ENCODE peak calls at places on chromosomes 2 and 18, in six cellular contexts. One of them, this sample, is unnamed. For H3K4me1 and H3K9me3, the result is how much of the 10 kb centered on the place peaks cover.

GRCh38 chr2:137975280-137976271 is 11.3 kb downstream of the HNMT start:
- DNase-seq in fibroblast of lung: no peak
- DNase-seq in IMR-90: no peak
- DNase-seq in SK-N-SH: no peak
- DNase-seq in PC-3: peak
- DNase-seq in endodermal cell: no peak
- DNase-seq in this sample: no peak

GRCh38 chr2:135647836-135648579 is 93.6 kb upstream of the UBXN4 start:
- DNase-seq in fibroblast of lung: peak
- DNase-seq in IMR-90: no peak
- DNase-seq in SK-N-SH: no peak
- DNase-seq in PC-3: no peak
- DNase-seq in endodermal cell: no peak
- DNase-seq in this sample: peak

GRCh38 chr18:11310476-11311086 is 161.2 kb upstream of the PIEZO2 start:
- DNase-seq in fibroblast of lung: no peak
- DNase-seq in IMR-90: peak
- DNase-seq in SK-N-SH: peak
- DNase-seq in PC-3: peak
- DNase-seq in endodermal cell: peak
- DNase-seq in this sample: no peak

GRCh38 chr18:60549338-60549960 is 176.9 kb upstream of the MC4R start:
- DNase-seq in fibroblast of lung: peak
- DNase-seq in IMR-90: peak
- DNase-seq in SK-N-SH: peak
- DNase-seq in PC-3: peak
- DNase-seq in endodermal cell: peak
- DNase-seq in this sample: peak

GRCh38 chr2:18559941-18560796 is at the start of gene RDH14:
- DNase-seq in fibroblast of lung: peak
- DNase-seq in IMR-90: peak
- DNase-seq in SK-N-SH: peak
- DNase-seq in PC-3: peak
- DNase-seq in endodermal cell: peak
- DNase-seq in this sample: peak

GRCh38 chr2:53098323-53099073 is 669.1 kb upstream of the CHAC2 start:
- DNase-seq in fibroblast of lung: no peak
- DNase-seq in IMR-90: no peak
- DNase-seq in SK-N-SH: no peak
- DNase-seq in PC-3: no peak
- DNase-seq in endodermal cell: no peak
- DNase-seq in this sample: no peak

GRCh38 chr2:238396663-238397062 is 30.1 kb upstream of the ASB1 start:
- DNase-seq in fibroblast of lung: no peak
- DNase-seq in IMR-90: no peak
- DNase-seq in SK-N-SH: no peak
- DNase-seq in PC-3: no peak
- DNase-seq in endodermal cell: no peak
- DNase-seq in this sample: no peak

GRCh38 chr2:3523551-3524041 is 4.3 kb upstream of the ADI1 start:
- DNase-seq in fibroblast of lung: peak
- DNase-seq in IMR-90: peak
- DNase-seq in SK-N-SH: peak
- DNase-seq in PC-3: peak
- DNase-seq in endodermal cell: peak
- DNase-seq in this sample: peak

GRCh38 chr2:36433311-36434217 is 78.0 kb downstream of the CRIM1 start:
- DNase-seq in fibroblast of lung: peak
- DNase-seq in IMR-90: peak
- DNase-seq in SK-N-SH: no peak
- DNase-seq in PC-3: peak
- DNase-seq in endodermal cell: no peak
- DNase-seq in this sample: peak

GRCh38 chr18:12772111-12772510 is 69.3 kb downstream of the PSMG2 start:
- DNase-seq in fibroblast of lung: no peak
- DNase-seq in IMR-90: no peak
- DNase-seq in SK-N-SH: no peak
- DNase-seq in PC-3: no peak
- DNase-seq in endodermal cell: no peak
- DNase-seq in this sample: no peak

GRCh38 chr2:46666044-46666662 is 186.8 kb downstream of the TMEM247 start:
- DNase-seq in fibroblast of lung: no peak
- DNase-seq in IMR-90: no peak
- DNase-seq in SK-N-SH: no peak
- DNase-seq in PC-3: no peak
- DNase-seq in endodermal cell: no peak
- DNase-seq in this sample: no peak

GRCh38 chr2:148202237-148202636 is 181.3 kb downstream of the MBD5 start:
- DNase-seq in fibroblast of lung: no peak
- DNase-seq in IMR-90: no peak
- DNase-seq in SK-N-SH: no peak
- DNase-seq in PC-3: no peak
- DNase-seq in endodermal cell: no peak
- DNase-seq in this sample: no peak

GRCh38 chr2:210224660-210225460 is at the start of gene ACADL:
- DNase-seq in fibroblast of lung: peak
- DNase-seq in IMR-90: no peak
- DNase-seq in SK-N-SH: peak
- DNase-seq in PC-3: peak
- DNase-seq in endodermal cell: peak
- DNase-seq in this sample: peak

GRCh38 chr2:72891091-72891818 is 4.0 kb downstream of the SPR start:
- DNase-seq in fibroblast of lung: peak
- DNase-seq in IMR-90: peak
- DNase-seq in SK-N-SH: no peak
- DNase-seq in PC-3: no peak
- DNase-seq in endodermal cell: no peak
- DNase-seq in this sample: no peak

GRCh38 chr18:70289351-70290330 is 796 bp downstream of the SOCS6 start:
- DNase-seq in fibroblast of lung: peak
- DNase-seq in IMR-90: peak
- DNase-seq in SK-N-SH: peak
- DNase-seq in PC-3: peak
- DNase-seq in endodermal cell: peak
- DNase-seq in this sample: no peak

GRCh38 chr2:20646446-20646845 is 4.5 kb downstream of the HS1BP3 start:
- DNase-seq in fibroblast of lung: no peak
- DNase-seq in IMR-90: no peak
- DNase-seq in SK-N-SH: no peak
- DNase-seq in PC-3: no peak
- DNase-seq in endodermal cell: no peak
- DNase-seq in this sample: no peak

GRCh38 chr2:233422050-233422639 is 67.9 kb downstream of the DGKD start:
- DNase-seq in fibroblast of lung: no peak
- DNase-seq in IMR-90: no peak
- DNase-seq in SK-N-SH: no peak
- DNase-seq in PC-3: peak
- DNase-seq in endodermal cell: no peak
- DNase-seq in this sample: no peak

GRCh38 chr2:104733544-104733943 is 120.4 kb upstream of the POU3F3 start:
- DNase-seq in fibroblast of lung: no peak
- DNase-seq in IMR-90: no peak
- DNase-seq in SK-N-SH: peak
- DNase-seq in PC-3: peak
- DNase-seq in endodermal cell: peak
- DNase-seq in this sample: no peak

GRCh38 chr2:42046819-42047487 is 868 bp upstream of the PKDCC start:
- DNase-seq in fibroblast of lung: peak
- DNase-seq in IMR-90: no peak
- DNase-seq in SK-N-SH: peak
- DNase-seq in PC-3: no peak
- DNase-seq in endodermal cell: peak
- DNase-seq in this sample: no peak

GRCh38 chr2:101205521-101205998 is 47.1 kb upstream of the CNOT11 start:
- DNase-seq in fibroblast of lung: peak
- DNase-seq in IMR-90: peak
- DNase-seq in SK-N-SH: peak
- DNase-seq in PC-3: peak
- DNase-seq in endodermal cell: peak
- DNase-seq in this sample: peak

GRCh38 chr2:6109801-6110200 is 417.6 kb downstream of the SOX11 start:
- DNase-seq in fibroblast of lung: no peak
- DNase-seq in IMR-90: no peak
- DNase-seq in SK-N-SH: no peak
- DNase-seq in PC-3: no peak
- DNase-seq in endodermal cell: no peak
- DNase-seq in this sample: no peak

DNA sequence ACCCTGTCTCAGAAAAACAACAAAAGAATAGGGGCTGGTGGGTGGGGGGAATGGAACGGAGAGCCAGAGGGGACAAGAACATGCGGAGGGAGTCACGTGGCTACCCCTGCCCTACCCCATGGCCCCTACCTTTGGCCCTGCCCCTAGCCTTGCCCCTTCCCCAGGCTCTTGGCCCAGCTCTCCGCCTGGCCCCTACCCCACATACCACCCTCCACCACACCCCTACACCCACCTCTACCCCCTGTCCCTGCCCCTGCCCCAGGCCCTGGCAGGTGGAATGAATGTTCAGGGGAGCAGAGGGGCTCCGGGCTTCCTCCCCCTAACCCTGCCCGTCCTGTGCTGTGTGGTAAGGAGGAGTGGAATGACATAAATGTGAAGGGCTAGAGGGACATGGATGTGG is 15.1 kb downstream of the BIN1 start:
- DNase-seq in fibroblast of lung: no peak
- DNase-seq in IMR-90: no peak
- DNase-seq in SK-N-SH: no peak
- DNase-seq in PC-3: no peak
- DNase-seq in endodermal cell: no peak
- DNase-seq in this sample: no peak
- H3K4me1 ChIP-seq in fibroblast of lung: under half
- H3K4me1 ChIP-seq in IMR-90: under half
- H3K4me1 ChIP-seq in SK-N-SH: under half
- H3K4me1 ChIP-seq in PC-3: under half
- H3K4me1 ChIP-seq in endodermal cell: under half
- H3K4me1 ChIP-seq in this sample: under half

GRCh38 chr2:96336873-96337272 is 1.3 kb downstream of the NCAPH start:
- DNase-seq in fibroblast of lung: no peak
- DNase-seq in IMR-90: no peak
- DNase-seq in SK-N-SH: no peak
- DNase-seq in PC-3: no peak
- DNase-seq in endodermal cell: no peak
- DNase-seq in this sample: no peak
- H3K9ac ChIP-seq in fibroblast of lung: no peak
- H3K9ac ChIP-seq in IMR-90: no peak
- H3K9ac ChIP-seq in SK-N-SH: peak
- H3K9ac ChIP-seq in PC-3: peak
- H3K9ac ChIP-seq in endodermal cell: no peak
- H3K9ac ChIP-seq in this sample: peak

GRCh38 chr2:1935476-1935875 is 191.2 kb upstream of the PXDN start:
- DNase-seq in fibroblast of lung: peak
- DNase-seq in IMR-90: no peak
- DNase-seq in SK-N-SH: no peak
- DNase-seq in PC-3: no peak
- DNase-seq in endodermal cell: no peak
- DNase-seq in this sample: peak
- H3K9me3 ChIP-seq in fibroblast of lung: under half
- H3K9me3 ChIP-seq in IMR-90: under half
- H3K9me3 ChIP-seq in SK-N-SH: under half
- H3K9me3 ChIP-seq in PC-3: under half
- H3K9me3 ChIP-seq in endodermal cell: under half
- H3K9me3 ChIP-seq in this sample: under half

GRCh38 chr2:96161785-96162367 is 16.6 kb upstream of the DUSP2 start:
- DNase-seq in fibroblast of lung: no peak
- DNase-seq in IMR-90: no peak
- DNase-seq in SK-N-SH: no peak
- DNase-seq in PC-3: no peak
- DNase-seq in endodermal cell: no peak
- DNase-seq in this sample: no peak
- H3K4me1 ChIP-seq in fibroblast of lung: under half
- H3K4me1 ChIP-seq in IMR-90: under half
- H3K4me1 ChIP-seq in SK-N-SH: under half
- H3K4me1 ChIP-seq in PC-3: under half
- H3K4me1 ChIP-seq in endodermal cell: under half
- H3K4me1 ChIP-seq in this sample: under half

DNA sequence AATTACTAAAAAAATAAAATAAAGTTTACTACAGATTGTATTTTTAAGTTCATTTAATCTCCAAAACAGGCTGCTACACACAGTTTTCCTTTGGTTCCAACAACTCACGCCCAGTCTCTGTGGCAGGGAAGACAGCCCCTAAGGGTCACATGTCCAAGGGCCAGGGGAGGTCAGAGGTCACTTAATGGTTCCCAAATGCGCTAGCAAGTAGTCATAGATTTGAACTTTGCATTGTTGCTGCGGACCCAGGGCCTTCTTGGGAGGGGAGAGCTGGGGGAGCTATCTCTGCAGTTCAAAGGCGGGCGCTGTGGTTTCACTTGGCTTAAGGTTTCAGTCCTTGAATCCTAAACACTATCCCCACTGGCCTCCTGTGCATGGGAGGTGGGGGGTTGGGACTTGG is 74.8 kb upstream of the ZNF532 start:
- DNase-seq in fibroblast of lung: no peak
- DNase-seq in IMR-90: no peak
- DNase-seq in SK-N-SH: no peak
- DNase-seq in PC-3: no peak
- DNase-seq in endodermal cell: no peak
- DNase-seq in this sample: no peak
- H3K9ac ChIP-seq in fibroblast of lung: no peak
- H3K9ac ChIP-seq in IMR-90: peak
- H3K9ac ChIP-seq in SK-N-SH: no peak
- H3K9ac ChIP-seq in PC-3: peak
- H3K9ac ChIP-seq in endodermal cell: no peak
- H3K9ac ChIP-seq in this sample: peak

GRCh38 chr2:126675637-126676036 is 19.7 kb downstream of the GYPC start:
- DNase-seq in fibroblast of lung: no peak
- DNase-seq in IMR-90: no peak
- DNase-seq in SK-N-SH: no peak
- DNase-seq in PC-3: no peak
- DNase-seq in endodermal cell: no peak
- DNase-seq in this sample: no peak
- H3K9me3 ChIP-seq in fibroblast of lung: under half
- H3K9me3 ChIP-seq in IMR-90: under half
- H3K9me3 ChIP-seq in SK-N-SH: under half
- H3K9me3 ChIP-seq in PC-3: under half
- H3K9me3 ChIP-seq in endodermal cell: under half
- H3K9me3 ChIP-seq in this sample: under half

GRCh38 chr2:189298038-189298437 is 118.5 kb upstream of the COL5A2 start:
- DNase-seq in fibroblast of lung: peak
- DNase-seq in IMR-90: peak
- DNase-seq in SK-N-SH: no peak
- DNase-seq in PC-3: no peak
- DNase-seq in endodermal cell: no peak
- DNase-seq in this sample: peak

GRCh38 chr2:189299974-189300373 is 120.4 kb upstream of the COL5A2 start:
- DNase-seq in fibroblast of lung: no peak
- DNase-seq in IMR-90: no peak
- DNase-seq in SK-N-SH: no peak
- DNase-seq in PC-3: no peak
- DNase-seq in endodermal cell: no peak
- DNase-seq in this sample: no peak

GRCh38 chr2:189298481-189298880 is 118.9 kb upstream of the COL5A2 start:
- DNase-seq in fibroblast of lung: peak
- DNase-seq in IMR-90: peak
- DNase-seq in SK-N-SH: no peak
- DNase-seq in PC-3: no peak
- DNase-seq in endodermal cell: no peak
- DNase-seq in this sample: peak

GRCh38 chr2:189302274-189302948 is 122.8 kb upstream of the COL5A2 start:
- DNase-seq in fibroblast of lung: peak
- DNase-seq in IMR-90: peak
- DNase-seq in SK-N-SH: no peak
- DNase-seq in PC-3: peak
- DNase-seq in endodermal cell: no peak
- DNase-seq in this sample: peak

GRCh38 chr2:189300917-189301316 is 121.4 kb upstream of the COL5A2 start:
- DNase-seq in fibroblast of lung: no peak
- DNase-seq in IMR-90: no peak
- DNase-seq in SK-N-SH: no peak
- DNase-seq in PC-3: no peak
- DNase-seq in endodermal cell: no peak
- DNase-seq in this sample: no peak
- H3K4me1 ChIP-seq in fibroblast of lung: under half
- H3K4me1 ChIP-seq in IMR-90: under half
- H3K4me1 ChIP-seq in SK-N-SH: under half
- H3K4me1 ChIP-seq in PC-3: under half
- H3K4me1 ChIP-seq in endodermal cell: under half
- H3K4me1 ChIP-seq in this sample: under half